ENCODE peak calls at places on chromosome 7, in seven cellular contexts. Z is Calu3, T is nephron progenitor cell, F is AG10803, J is prostate gland, V is uterus, K is endodermal cell. U is an unnamed sample.

GRCh38 chr7:127504715-127505114 is 80.7 kb downstream of the GCC1 start:
- DNase-seq in Z (peak; percentile 25), T (peak; percentile 23), F (peak; percentile 16), J (no peak), V (no peak), K (peak; percentile 88), U (no peak)

GRCh38 chr7:94509264-94509878 is at the start of gene CASD1:
- DNase-seq in Z (peak; percentile 38), T (no peak), F (peak; percentile 31), J (peak; percentile 61), V (peak; percentile 40), K (peak; percentile 85), U (no peak)

GRCh38 chr7:140062528-140063299 is at the start of gene PARP12:
- DNase-seq in Z (peak; percentile 92), T (peak; percentile 76), F (peak; percentile 79), J (peak; percentile 82), V (peak; percentile 83), K (peak; percentile 90), U (peak; percentile 90)

GRCh38 chr7:129338450-129338849 is 95.8 kb upstream of the STRIP2 start:
- DNase-seq in Z (no peak), T (no peak), F (no peak), J (no peak), V (no peak), K (no peak), U (no peak)

GRCh38 chr7:127844707-127845331 is 186.4 kb downstream of the LRRC4 start:
- DNase-seq in Z (no peak), T (no peak), F (peak; percentile 42), J (peak; percentile 27), V (peak; percentile 47), K (no peak), U (no peak)

GRCh38 chr7:157962458-157963306 is 624.9 kb downstream of the PTPRN2 start:
- DNase-seq in Z (no peak), T (no peak), F (no peak), J (no peak), V (no peak), K (no peak), U (no peak)

GRCh38 chr7:50637725-50638643 is 72.8 kb upstream of the DDC start:
- DNase-seq in Z (no peak), T (no peak), F (peak; percentile 40), J (no peak), V (no peak), K (no peak), U (no peak)

GRCh38 chr7:12493407-12493806 is 77.1 kb upstream of the SCIN start:
- DNase-seq in Z (no peak), T (no peak), F (no peak), J (no peak), V (no peak), K (peak; percentile 28), U (no peak)

GRCh38 chr7:116097365-116098009 is 66.9 kb upstream of the TFEC start:
- DNase-seq in Z (peak; percentile 36), T (no peak), F (peak; percentile 58), J (no peak), V (no peak), K (no peak), U (no peak)

GRCh38 chr7:37267251-37267650 is 181.4 kb downstream of the ELMO1 start:
- DNase-seq in Z (no peak), T (no peak), F (no peak), J (no peak), V (no peak), K (no peak), U (no peak)

GRCh38 chr7:17013204-17013603 is 131.4 kb upstream of the AGR3 start:
- DNase-seq in Z (no peak), T (no peak), F (no peak), J (no peak), V (no peak), K (no peak), U (no peak)

GRCh38 chr7:114791771-114792170 is 130.1 kb upstream of the MDFIC start:
- DNase-seq in Z (no peak), T (no peak), F (no peak), J (no peak), V (no peak), K (no peak), U (no peak)

GRCh38 chr7:77450054-77450453 is 33.9 kb upstream of the GSAP start:
- DNase-seq in Z (no peak), T (no peak), F (peak; percentile 46), J (no peak), V (no peak), K (no peak), U (no peak)

GRCh38 chr7:42197391-42197790 is 39.6 kb downstream of the GLI3 start:
- DNase-seq in Z (no peak), T (no peak), F (peak; percentile 78), J (no peak), V (no peak), K (no peak), U (no peak)

GRCh38 chr7:91690541-91690940 is 190.0 kb downstream of the MTERF1 start:
- DNase-seq in Z (no peak), T (no peak), F (no peak), J (no peak), V (no peak), K (no peak), U (no peak)

GRCh38 chr7:29573594-29573993 is 10.0 kb downstream of the PRR15 start:
- DNase-seq in Z (no peak), T (no peak), F (no peak), J (no peak), V (no peak), K (no peak), U (no peak)

GRCh38 chr7:36462551-36463137 is 73.0 kb downstream of the ANLN start:
- DNase-seq in Z (no peak), T (no peak), F (no peak), J (no peak), V (no peak), K (no peak), U (no peak)

DNA sequence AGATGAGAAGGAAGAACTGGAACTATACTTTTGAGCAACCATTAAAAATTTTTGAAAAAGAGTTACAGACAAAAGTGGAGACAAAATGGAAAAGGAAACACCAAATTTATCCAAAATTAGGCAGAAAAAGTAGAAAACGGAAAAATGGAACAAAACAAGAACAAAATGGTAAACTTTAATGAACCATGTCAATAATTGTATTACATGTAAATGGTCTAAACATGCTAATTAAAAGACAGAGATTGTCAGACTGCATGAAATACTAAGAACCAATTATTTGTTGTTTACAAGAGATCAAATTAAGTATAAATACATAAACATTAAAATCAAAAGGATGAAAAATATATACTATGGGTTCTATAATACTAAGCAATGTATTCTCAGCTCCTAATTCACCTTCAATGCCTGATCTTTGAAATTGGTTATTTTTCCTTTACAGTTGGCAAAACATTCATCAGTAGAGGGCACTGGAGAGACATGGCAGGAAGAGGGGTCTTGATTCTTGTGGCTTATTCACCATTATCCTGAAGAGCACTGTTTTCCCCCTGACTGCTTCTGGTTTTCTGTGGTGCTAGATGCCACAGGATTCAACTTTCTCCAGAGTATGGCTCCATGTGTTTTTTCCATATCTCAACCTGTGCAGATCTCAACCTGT is 124.9 kb downstream of the ELFN1 start:
- DNase-seq in Z (no peak), T (no peak), F (no peak), J (no peak), V (no peak), K (no peak), U (no peak)
- TF ChIP-seq CTCF in Z (no peak), T (no peak), F (no peak), J (no peak), V (no peak), K (peak; percentile 46), U (no peak)

GRCh38 chr7:149860821-149861727 is 12.7 kb upstream of the ATP6V0E2 start:
- DNase-seq in Z (no peak), T (peak; percentile 49), F (no peak), J (no peak), V (no peak), K (peak; percentile 88), U (no peak)
- TF ChIP-seq CTCF in Z (no peak), T (peak; percentile 65), F (no peak), J (peak; percentile 17), V (peak; percentile 34), K (peak; percentile 99), U (no peak)

GRCh38 chr7:121985476-121985875 is 112.5 kb downstream of the PTPRZ1 start:
- DNase-seq in Z (no peak), T (no peak), F (no peak), J (no peak), V (no peak), K (peak; percentile 54), U (no peak)
- TF ChIP-seq CTCF in Z (peak; percentile 14), T (no peak), F (no peak), J (no peak), V (no peak), K (peak; percentile 65), U (no peak)

DNA sequence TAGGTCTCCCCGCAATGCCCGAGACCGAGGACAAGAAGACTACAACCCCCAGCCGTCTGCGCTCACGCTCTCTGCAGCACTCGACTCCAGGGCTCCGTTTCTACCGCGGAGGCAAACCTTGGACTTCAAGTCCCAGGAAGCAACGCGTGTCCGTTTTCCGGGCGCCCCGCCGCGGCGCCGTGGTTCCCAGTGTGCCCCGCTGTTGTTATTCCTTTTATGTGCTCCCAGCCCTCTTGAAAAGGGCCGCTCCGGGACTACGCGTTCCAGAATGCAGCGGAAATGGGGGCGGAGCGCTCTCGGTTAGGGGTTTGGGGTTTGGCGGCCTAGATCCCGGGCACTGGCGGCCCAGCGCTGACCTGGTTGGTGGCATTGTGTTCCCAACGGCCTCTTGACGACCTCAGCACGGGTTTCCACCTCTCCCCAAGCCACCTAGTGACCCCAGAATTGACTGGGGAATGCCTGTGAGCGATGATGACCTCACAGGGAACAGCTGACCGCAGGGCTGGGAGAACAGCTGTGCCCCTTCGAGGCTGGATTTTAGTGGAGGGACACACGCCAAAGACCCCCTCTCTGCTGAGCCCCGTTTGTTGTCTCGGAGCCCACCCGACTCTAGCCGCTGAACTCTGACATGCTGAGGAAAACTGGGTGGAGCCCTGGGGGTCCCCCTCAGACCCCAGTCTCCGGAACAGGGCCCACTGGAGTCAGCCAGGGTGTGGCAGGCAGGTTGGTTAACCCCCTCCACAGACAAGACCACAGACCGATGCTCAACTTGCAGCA is 480 bp upstream of the CDK5 start:
- DNase-seq in Z (peak; percentile 96), T (peak; percentile 95), F (peak; percentile 100), J (peak; percentile 100), V (peak; percentile 99), K (peak; percentile 100), U (peak; percentile 91)
- TF ChIP-seq CTCF in Z (no peak), T (no peak), F (no peak), J (no peak), V (peak; percentile 2), K (no peak), U (no peak)

GRCh38 chr7:57308631-57309408 is 141.2 kb upstream of the ZNF716 start:
- DNase-seq in Z (no peak), T (no peak), F (no peak), J (no peak), V (no peak), K (peak; percentile 67), U (no peak)
- TF ChIP-seq CTCF in Z (peak; percentile 34), T (no peak), F (no peak), J (no peak), V (no peak), K (peak; percentile 27), U (no peak)

GRCh38 chr7:123148813-123149212 is 51.0 kb downstream of the SLC13A1 start:
- DNase-seq in Z (no peak), T (no peak), F (no peak), J (no peak), V (no peak), K (no peak), U (no peak)
- TF ChIP-seq CTCF in Z (no peak), T (no peak), F (no peak), J (no peak), V (no peak), K (no peak), U (no peak)

U was measured in natural killer cell.